ENCODE peak calls at places on chromosomes 13 and 19, in six cellular contexts. One of them, this sample, is unnamed.

GRCh38 chr19:48393559-48394330 is at the start of gene GRIN2D:
- DNase-seq in NCI-H345: peak
- DNase-seq in posterior cingulate gyrus: peak
- DNase-seq in retina: peak
- DNase-seq in activated B cell treated with CpG ODN at 0.5 μM for 24 hours: peak
- DNase-seq in CD8-positive, alpha-beta T cell: no peak
- DNase-seq in this sample: peak

GRCh38 chr13:50524540-50524939 is 319.0 kb downstream of the DLEU7 start:
- DNase-seq in activated B cell treated with CpG ODN at 0.5 μM for 24 hours: no peak
- DNase-seq in posterior cingulate gyrus: no peak
- DNase-seq in NCI-H345: no peak
- DNase-seq in retina: no peak
- DNase-seq in CD8-positive, alpha-beta T cell: no peak
- DNase-seq in this sample: no peak

GRCh38 chr13:21849323-21849722 is 178.4 kb downstream of the FGF9 start:
- DNase-seq in CD8-positive, alpha-beta T cell: no peak
- DNase-seq in posterior cingulate gyrus: no peak
- DNase-seq in retina: peak
- DNase-seq in activated B cell treated with CpG ODN at 0.5 μM for 24 hours: no peak
- DNase-seq in NCI-H345: peak
- DNase-seq in this sample: peak

GRCh38 chr13:37014609-37015008 is 14.0 kb downstream of the EXOSC8 start:
- DNase-seq in retina: no peak
- DNase-seq in CD8-positive, alpha-beta T cell: no peak
- DNase-seq in activated B cell treated with CpG ODN at 0.5 μM for 24 hours: no peak
- DNase-seq in NCI-H345: no peak
- DNase-seq in posterior cingulate gyrus: no peak
- DNase-seq in this sample: no peak

GRCh38 chr13:93230466-93230865 is 3.9 kb downstream of the GPC6 start:
- DNase-seq in retina: no peak
- DNase-seq in NCI-H345: no peak
- DNase-seq in posterior cingulate gyrus: no peak
- DNase-seq in CD8-positive, alpha-beta T cell: no peak
- DNase-seq in activated B cell treated with CpG ODN at 0.5 μM for 24 hours: no peak
- DNase-seq in this sample: no peak

GRCh38 chr13:74136089-74136658 is 2.0 kb upstream of the KLF12 start:
- DNase-seq in posterior cingulate gyrus: peak
- DNase-seq in activated B cell treated with CpG ODN at 0.5 μM for 24 hours: no peak
- DNase-seq in NCI-H345: peak
- DNase-seq in retina: no peak
- DNase-seq in CD8-positive, alpha-beta T cell: no peak
- DNase-seq in this sample: no peak

GRCh38 chr13:79548886-79549285 is 67.9 kb downstream of the NDFIP2 start:
- DNase-seq in CD8-positive, alpha-beta T cell: no peak
- DNase-seq in retina: no peak
- DNase-seq in activated B cell treated with CpG ODN at 0.5 μM for 24 hours: no peak
- DNase-seq in NCI-H345: no peak
- DNase-seq in posterior cingulate gyrus: no peak
- DNase-seq in this sample: no peak

GRCh38 chr19:34985249-34986022 is 14.7 kb upstream of the GRAMD1A start:
- DNase-seq in CD8-positive, alpha-beta T cell: no peak
- DNase-seq in posterior cingulate gyrus: peak
- DNase-seq in NCI-H345: no peak
- DNase-seq in retina: no peak
- DNase-seq in activated B cell treated with CpG ODN at 0.5 μM for 24 hours: no peak
- DNase-seq in this sample: no peak

GRCh38 chr19:41746593-41747227 is 8.6 kb upstream of the CEACAM6 start:
- DNase-seq in posterior cingulate gyrus: no peak
- DNase-seq in CD8-positive, alpha-beta T cell: peak
- DNase-seq in activated B cell treated with CpG ODN at 0.5 μM for 24 hours: no peak
- DNase-seq in NCI-H345: peak
- DNase-seq in retina: peak
- DNase-seq in this sample: no peak

GRCh38 chr13:51325837-51326236 is 13.7 kb upstream of the SERPINE3 start:
- DNase-seq in posterior cingulate gyrus: peak
- DNase-seq in retina: no peak
- DNase-seq in NCI-H345: no peak
- DNase-seq in CD8-positive, alpha-beta T cell: no peak
- DNase-seq in activated B cell treated with CpG ODN at 0.5 μM for 24 hours: no peak
- DNase-seq in this sample: no peak

GRCh38 chr13:78816592-78816991 is 157.6 kb upstream of the OBI1 start:
- DNase-seq in posterior cingulate gyrus: no peak
- DNase-seq in retina: no peak
- DNase-seq in NCI-H345: no peak
- DNase-seq in activated B cell treated with CpG ODN at 0.5 μM for 24 hours: no peak
- DNase-seq in CD8-positive, alpha-beta T cell: no peak
- DNase-seq in this sample: no peak

GRCh38 chr13:40061466-40062450 is 406.3 kb downstream of the COG6 start:
- DNase-seq in NCI-H345: no peak
- DNase-seq in CD8-positive, alpha-beta T cell: no peak
- DNase-seq in activated B cell treated with CpG ODN at 0.5 μM for 24 hours: no peak
- DNase-seq in retina: no peak
- DNase-seq in posterior cingulate gyrus: no peak
- DNase-seq in this sample: no peak

GRCh38 chr13:98975822-98976261 is 2.0 kb downstream of the DOCK9 start:
- DNase-seq in retina: peak
- DNase-seq in activated B cell treated with CpG ODN at 0.5 μM for 24 hours: no peak
- DNase-seq in NCI-H345: no peak
- DNase-seq in posterior cingulate gyrus: no peak
- DNase-seq in CD8-positive, alpha-beta T cell: no peak
- DNase-seq in this sample: no peak

GRCh38 chr13:50762969-50763568 is 80.4 kb downstream of the DLEU7 start:
- DNase-seq in posterior cingulate gyrus: peak
- DNase-seq in NCI-H345: no peak
- DNase-seq in activated B cell treated with CpG ODN at 0.5 μM for 24 hours: no peak
- DNase-seq in retina: no peak
- DNase-seq in CD8-positive, alpha-beta T cell: no peak
- DNase-seq in this sample: peak

GRCh38 chr13:43232866-43233265 is 209.5 kb downstream of the DNAJC15 start:
- DNase-seq in CD8-positive, alpha-beta T cell: no peak
- DNase-seq in posterior cingulate gyrus: no peak
- DNase-seq in NCI-H345: no peak
- DNase-seq in retina: no peak
- DNase-seq in activated B cell treated with CpG ODN at 0.5 μM for 24 hours: no peak
- DNase-seq in this sample: no peak

GRCh38 chr19:13226983-13227382 is 76.8 kb downstream of the IER2 start:
- DNase-seq in activated B cell treated with CpG ODN at 0.5 μM for 24 hours: no peak
- DNase-seq in posterior cingulate gyrus: no peak
- DNase-seq in retina: no peak
- DNase-seq in CD8-positive, alpha-beta T cell: no peak
- DNase-seq in NCI-H345: no peak
- DNase-seq in this sample: no peak

GRCh38 chr19:7264858-7265257 is 29.4 kb downstream of the INSR start:
- DNase-seq in retina: no peak
- DNase-seq in posterior cingulate gyrus: no peak
- DNase-seq in activated B cell treated with CpG ODN at 0.5 μM for 24 hours: no peak
- DNase-seq in CD8-positive, alpha-beta T cell: no peak
- DNase-seq in NCI-H345: no peak
- DNase-seq in this sample: no peak

GRCh38 chr19:40663712-40664692 is 26.4 kb downstream of the NUMBL start:
- DNase-seq in activated B cell treated with CpG ODN at 0.5 μM for 24 hours: no peak
- DNase-seq in retina: no peak
- DNase-seq in posterior cingulate gyrus: no peak
- DNase-seq in NCI-H345: no peak
- DNase-seq in CD8-positive, alpha-beta T cell: no peak
- DNase-seq in this sample: peak

GRCh38 chr19:15025237-15025636 is 24.0 kb upstream of the CASP14 start:
- DNase-seq in NCI-H345: no peak
- DNase-seq in retina: peak
- DNase-seq in CD8-positive, alpha-beta T cell: no peak
- DNase-seq in activated B cell treated with CpG ODN at 0.5 μM for 24 hours: no peak
- DNase-seq in posterior cingulate gyrus: no peak
- DNase-seq in this sample: peak

GRCh38 chr19:17035842-17036424 is 9.3 kb upstream of the CPAMD8 start:
- DNase-seq in NCI-H345: no peak
- DNase-seq in CD8-positive, alpha-beta T cell: no peak
- DNase-seq in posterior cingulate gyrus: no peak
- DNase-seq in activated B cell treated with CpG ODN at 0.5 μM for 24 hours: no peak
- DNase-seq in retina: no peak
- DNase-seq in this sample: no peak

GRCh38 chr19:17777840-17778620 is 16.9 kb upstream of the B3GNT3 start:
- DNase-seq in retina: no peak
- DNase-seq in activated B cell treated with CpG ODN at 0.5 μM for 24 hours: peak
- DNase-seq in CD8-positive, alpha-beta T cell: no peak
- DNase-seq in posterior cingulate gyrus: peak
- DNase-seq in NCI-H345: no peak
- DNase-seq in this sample: no peak

GRCh38 chr13:34926513-34926912 is 15.6 kb upstream of the NBEA start:
- DNase-seq in activated B cell treated with CpG ODN at 0.5 μM for 24 hours: no peak
- DNase-seq in posterior cingulate gyrus: no peak
- DNase-seq in NCI-H345: no peak
- DNase-seq in CD8-positive, alpha-beta T cell: no peak
- DNase-seq in retina: no peak
- DNase-seq in this sample: no peak

GRCh38 chr13:42740753-42741152 is 40.6 kb upstream of the FAM216B start:
- DNase-seq in activated B cell treated with CpG ODN at 0.5 μM for 24 hours: no peak
- DNase-seq in retina: no peak
- DNase-seq in posterior cingulate gyrus: peak
- DNase-seq in CD8-positive, alpha-beta T cell: no peak
- DNase-seq in NCI-H345: peak
- DNase-seq in this sample: no peak

GRCh38 chr19:9672893-9673292 is 2.0 kb downstream of the ZNF562 start:
- DNase-seq in retina: no peak
- DNase-seq in activated B cell treated with CpG ODN at 0.5 μM for 24 hours: no peak
- DNase-seq in posterior cingulate gyrus: no peak
- DNase-seq in CD8-positive, alpha-beta T cell: no peak
- DNase-seq in NCI-H345: no peak
- DNase-seq in this sample: no peak